ENCODE peak calls at places on chromosomes 16 and 17, in nine cellular contexts. One of them, this sample, is unnamed. For H3K27me3, the result is how much of the 10 kb centered on the place peaks cover.

GRCh38 chr17:82212331-82213250 is at the start of gene CCDC57:
- DNase-seq in brain microvascular endothelial cell: no peak
- DNase-seq in prostate gland: peak
- DNase-seq in ovary: peak
- DNase-seq in dorsolateral prefrontal cortex: peak
- DNase-seq in ascending aorta: peak
- DNase-seq in BE2C: peak
- DNase-seq in fibroblast of lung: peak
- DNase-seq in stomach: peak
- DNase-seq in this sample: peak

GRCh38 chr17:56510554-56511342 is 82.8 kb upstream of the NOG start:
- DNase-seq in dorsolateral prefrontal cortex: no peak
- DNase-seq in BE2C: no peak
- DNase-seq in prostate gland: no peak
- DNase-seq in ovary: no peak
- DNase-seq in brain microvascular endothelial cell: no peak
- DNase-seq in stomach: no peak
- DNase-seq in ascending aorta: no peak
- DNase-seq in fibroblast of lung: no peak
- DNase-seq in this sample: no peak

GRCh38 chr16:69910964-69911363 is 40.2 kb upstream of the CLEC18A start:
- DNase-seq in stomach: no peak
- DNase-seq in dorsolateral prefrontal cortex: no peak
- DNase-seq in BE2C: no peak
- DNase-seq in ovary: no peak
- DNase-seq in prostate gland: no peak
- DNase-seq in fibroblast of lung: no peak
- DNase-seq in brain microvascular endothelial cell: no peak
- DNase-seq in ascending aorta: no peak
- DNase-seq in this sample: no peak

GRCh38 chr17:28466521-28467048 is 6.9 kb upstream of the SLC13A2 start:
- DNase-seq in BE2C: no peak
- DNase-seq in stomach: no peak
- DNase-seq in prostate gland: no peak
- DNase-seq in ovary: no peak
- DNase-seq in fibroblast of lung: peak
- DNase-seq in dorsolateral prefrontal cortex: no peak
- DNase-seq in ascending aorta: no peak
- DNase-seq in brain microvascular endothelial cell: peak
- DNase-seq in this sample: no peak

GRCh38 chr17:9498490-9498889 is 77.1 kb downstream of the STX8 start:
- DNase-seq in prostate gland: no peak
- DNase-seq in BE2C: no peak
- DNase-seq in dorsolateral prefrontal cortex: no peak
- DNase-seq in ascending aorta: no peak
- DNase-seq in fibroblast of lung: no peak
- DNase-seq in ovary: no peak
- DNase-seq in stomach: no peak
- DNase-seq in brain microvascular endothelial cell: no peak
- DNase-seq in this sample: no peak

GRCh38 chr16:29198731-29199521 is 207.6 kb downstream of the NPIPB11 start:
- DNase-seq in ascending aorta: peak
- DNase-seq in fibroblast of lung: no peak
- DNase-seq in dorsolateral prefrontal cortex: no peak
- DNase-seq in brain microvascular endothelial cell: no peak
- DNase-seq in BE2C: no peak
- DNase-seq in prostate gland: no peak
- DNase-seq in ovary: peak
- DNase-seq in stomach: no peak
- DNase-seq in this sample: no peak

GRCh38 chr17:63601439-63602371 is 1.0 kb downstream of the TACO1 start:
- DNase-seq in stomach: no peak
- DNase-seq in ascending aorta: no peak
- DNase-seq in BE2C: no peak
- DNase-seq in dorsolateral prefrontal cortex: no peak
- DNase-seq in fibroblast of lung: peak
- DNase-seq in brain microvascular endothelial cell: no peak
- DNase-seq in prostate gland: no peak
- DNase-seq in ovary: no peak
- DNase-seq in this sample: no peak

GRCh38 chr16:787261-787966 is 767 bp downstream of the RPUSD1 start:
- DNase-seq in fibroblast of lung: no peak
- DNase-seq in ascending aorta: no peak
- DNase-seq in prostate gland: no peak
- DNase-seq in brain microvascular endothelial cell: no peak
- DNase-seq in stomach: no peak
- DNase-seq in dorsolateral prefrontal cortex: no peak
- DNase-seq in BE2C: no peak
- DNase-seq in ovary: no peak
- DNase-seq in this sample: no peak

GRCh38 chr16:81590714-81591537 is 146.3 kb downstream of the CMIP start:
- DNase-seq in fibroblast of lung: no peak
- DNase-seq in prostate gland: no peak
- DNase-seq in ascending aorta: no peak
- DNase-seq in ovary: no peak
- DNase-seq in stomach: no peak
- DNase-seq in dorsolateral prefrontal cortex: no peak
- DNase-seq in BE2C: no peak
- DNase-seq in brain microvascular endothelial cell: no peak
- DNase-seq in this sample: no peak

GRCh38 chr16:87076950-87077749 is 240.0 kb downstream of the C16orf95 start:
- DNase-seq in dorsolateral prefrontal cortex: no peak
- DNase-seq in ascending aorta: no peak
- DNase-seq in ovary: no peak
- DNase-seq in brain microvascular endothelial cell: peak
- DNase-seq in stomach: peak
- DNase-seq in fibroblast of lung: peak
- DNase-seq in BE2C: peak
- DNase-seq in prostate gland: no peak
- DNase-seq in this sample: peak

GRCh38 chr16:89170346-89171215 is 967 bp upstream of the CDH15 start:
- DNase-seq in brain microvascular endothelial cell: no peak
- DNase-seq in ascending aorta: no peak
- DNase-seq in prostate gland: no peak
- DNase-seq in stomach: peak
- DNase-seq in BE2C: no peak
- DNase-seq in dorsolateral prefrontal cortex: no peak
- DNase-seq in ovary: no peak
- DNase-seq in fibroblast of lung: no peak
- DNase-seq in this sample: peak

GRCh38 chr16:85015481-85016177 is 4.3 kb upstream of the ZDHHC7 start:
- DNase-seq in fibroblast of lung: no peak
- DNase-seq in stomach: no peak
- DNase-seq in dorsolateral prefrontal cortex: no peak
- DNase-seq in ascending aorta: no peak
- DNase-seq in ovary: no peak
- DNase-seq in prostate gland: no peak
- DNase-seq in BE2C: no peak
- DNase-seq in brain microvascular endothelial cell: no peak
- DNase-seq in this sample: peak

GRCh38 chr16:82862057-82862456 is 235.3 kb downstream of the CDH13 start:
- DNase-seq in BE2C: no peak
- DNase-seq in stomach: no peak
- DNase-seq in fibroblast of lung: no peak
- DNase-seq in prostate gland: no peak
- DNase-seq in ovary: no peak
- DNase-seq in brain microvascular endothelial cell: no peak
- DNase-seq in dorsolateral prefrontal cortex: peak
- DNase-seq in ascending aorta: no peak
- DNase-seq in this sample: no peak

DNA sequence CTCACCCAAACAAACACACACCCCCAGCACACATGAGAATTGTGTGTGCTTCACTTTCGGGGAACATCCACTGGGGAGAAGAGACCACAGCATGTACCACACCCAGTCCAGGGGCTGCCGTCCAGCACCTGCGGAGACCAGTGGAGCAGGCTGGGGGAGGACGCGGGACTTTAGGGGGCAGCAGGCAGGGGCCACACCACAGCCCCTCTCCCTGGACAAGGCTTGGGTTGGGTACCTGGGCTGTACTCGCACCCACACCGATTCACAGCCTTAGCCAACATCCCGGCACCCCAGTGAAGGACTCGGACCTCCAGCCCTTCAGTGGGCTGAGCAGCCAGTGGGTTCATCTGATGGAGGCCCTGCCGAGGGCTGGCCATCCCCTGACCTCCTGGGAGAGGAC is 63.3 kb downstream of the RBFOX3 start:
- DNase-seq in fibroblast of lung: no peak
- DNase-seq in dorsolateral prefrontal cortex: no peak
- DNase-seq in prostate gland: no peak
- DNase-seq in stomach: no peak
- DNase-seq in ascending aorta: no peak
- DNase-seq in BE2C: no peak
- DNase-seq in brain microvascular endothelial cell: no peak
- DNase-seq in ovary: no peak
- DNase-seq in this sample: no peak
- H3K27me3 ChIP-seq in fibroblast of lung: under half
- H3K27me3 ChIP-seq in dorsolateral prefrontal cortex: under half
- H3K27me3 ChIP-seq in prostate gland: under half
- H3K27me3 ChIP-seq in stomach: under half
- H3K27me3 ChIP-seq in ascending aorta: under half
- H3K27me3 ChIP-seq in BE2C: half or more
- H3K27me3 ChIP-seq in brain microvascular endothelial cell: under half
- H3K27me3 ChIP-seq in ovary: under half
- H3K27me3 ChIP-seq in this sample: under half

GRCh38 chr17:49460401-49460800 is 34.7 kb upstream of the NGFR start:
- DNase-seq in prostate gland: no peak
- DNase-seq in ascending aorta: no peak
- DNase-seq in stomach: no peak
- DNase-seq in BE2C: no peak
- DNase-seq in dorsolateral prefrontal cortex: no peak
- DNase-seq in brain microvascular endothelial cell: no peak
- DNase-seq in ovary: no peak
- DNase-seq in fibroblast of lung: no peak
- DNase-seq in this sample: no peak

GRCh38 chr17:49461580-49461979 is 33.5 kb upstream of the NGFR start:
- DNase-seq in stomach: no peak
- DNase-seq in brain microvascular endothelial cell: no peak
- DNase-seq in ascending aorta: no peak
- DNase-seq in BE2C: no peak
- DNase-seq in dorsolateral prefrontal cortex: no peak
- DNase-seq in ovary: no peak
- DNase-seq in prostate gland: no peak
- DNase-seq in fibroblast of lung: no peak
- DNase-seq in this sample: no peak

GRCh38 chr17:49467175-49467574 is 27.9 kb upstream of the NGFR start:
- DNase-seq in BE2C: no peak
- DNase-seq in brain microvascular endothelial cell: no peak
- DNase-seq in prostate gland: no peak
- DNase-seq in fibroblast of lung: no peak
- DNase-seq in dorsolateral prefrontal cortex: no peak
- DNase-seq in stomach: no peak
- DNase-seq in ascending aorta: no peak
- DNase-seq in ovary: no peak
- DNase-seq in this sample: no peak

GRCh38 chr17:49465352-49465751 is 29.7 kb upstream of the NGFR start:
- DNase-seq in BE2C: no peak
- DNase-seq in ovary: no peak
- DNase-seq in fibroblast of lung: no peak
- DNase-seq in brain microvascular endothelial cell: no peak
- DNase-seq in ascending aorta: no peak
- DNase-seq in prostate gland: no peak
- DNase-seq in dorsolateral prefrontal cortex: no peak
- DNase-seq in stomach: no peak
- DNase-seq in this sample: no peak

DNA sequence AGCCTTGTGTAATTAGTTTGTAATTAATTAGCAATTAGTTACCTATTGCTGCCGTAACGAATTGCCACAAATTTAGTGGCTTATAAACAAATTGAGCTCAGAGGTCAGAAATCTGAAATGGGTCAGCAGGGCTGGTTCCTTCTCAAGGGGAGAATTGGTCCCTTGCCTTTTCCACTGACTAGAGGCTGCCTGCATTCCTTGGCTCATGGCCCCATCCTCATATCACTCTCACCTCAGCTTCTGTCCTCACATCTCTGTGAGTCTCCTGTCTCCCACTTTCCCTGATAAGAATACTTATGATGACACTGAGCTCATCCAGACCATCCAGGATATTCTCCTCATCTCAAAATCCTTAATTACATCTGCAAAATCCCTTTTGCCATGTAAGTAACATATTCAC is 31.0 kb upstream of the NGFR start:
- DNase-seq in stomach: no peak
- DNase-seq in prostate gland: no peak
- DNase-seq in brain microvascular endothelial cell: no peak
- DNase-seq in dorsolateral prefrontal cortex: no peak
- DNase-seq in BE2C: no peak
- DNase-seq in ascending aorta: no peak
- DNase-seq in fibroblast of lung: no peak
- DNase-seq in ovary: no peak
- DNase-seq in this sample: no peak
- H3K27me3 ChIP-seq in stomach: under half
- H3K27me3 ChIP-seq in prostate gland: under half
- H3K27me3 ChIP-seq in brain microvascular endothelial cell: under half
- H3K27me3 ChIP-seq in dorsolateral prefrontal cortex: under half
- H3K27me3 ChIP-seq in BE2C: under half
- H3K27me3 ChIP-seq in ascending aorta: under half
- H3K27me3 ChIP-seq in fibroblast of lung: under half
- H3K27me3 ChIP-seq in ovary: under half
- H3K27me3 ChIP-seq in this sample: under half

DNA sequence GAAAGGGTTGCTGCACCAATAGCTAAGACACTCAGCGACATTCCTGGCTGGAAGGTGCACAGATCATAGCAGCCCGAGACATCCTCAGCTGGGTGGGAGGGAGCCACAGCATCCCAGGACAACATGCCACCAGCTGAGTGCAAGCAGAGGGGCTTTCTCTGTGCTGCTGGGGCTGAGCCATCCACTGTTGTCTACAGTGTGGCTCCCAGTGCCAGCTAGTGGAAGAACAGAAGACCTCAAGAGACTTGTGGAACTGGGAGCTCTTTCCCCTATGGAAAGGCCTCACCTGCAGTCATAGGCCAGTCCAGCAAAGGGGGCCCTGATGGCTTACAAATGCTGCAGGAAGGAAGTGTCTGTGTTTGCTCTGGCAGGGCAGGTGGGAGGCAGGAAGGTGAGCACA is 131.0 kb downstream of the C16orf78 start:
- DNase-seq in BE2C: no peak
- DNase-seq in prostate gland: no peak
- DNase-seq in stomach: no peak
- DNase-seq in ascending aorta: no peak
- DNase-seq in dorsolateral prefrontal cortex: no peak
- DNase-seq in brain microvascular endothelial cell: no peak
- DNase-seq in fibroblast of lung: no peak
- DNase-seq in ovary: no peak
- DNase-seq in this sample: no peak
- H3K27me3 ChIP-seq in BE2C: under half
- H3K27me3 ChIP-seq in prostate gland: under half
- H3K27me3 ChIP-seq in stomach: under half
- H3K27me3 ChIP-seq in ascending aorta: under half
- H3K27me3 ChIP-seq in dorsolateral prefrontal cortex: under half
- H3K27me3 ChIP-seq in brain microvascular endothelial cell: under half
- H3K27me3 ChIP-seq in fibroblast of lung: under half
- H3K27me3 ChIP-seq in ovary: under half
- H3K27me3 ChIP-seq in this sample: under half

DNA sequence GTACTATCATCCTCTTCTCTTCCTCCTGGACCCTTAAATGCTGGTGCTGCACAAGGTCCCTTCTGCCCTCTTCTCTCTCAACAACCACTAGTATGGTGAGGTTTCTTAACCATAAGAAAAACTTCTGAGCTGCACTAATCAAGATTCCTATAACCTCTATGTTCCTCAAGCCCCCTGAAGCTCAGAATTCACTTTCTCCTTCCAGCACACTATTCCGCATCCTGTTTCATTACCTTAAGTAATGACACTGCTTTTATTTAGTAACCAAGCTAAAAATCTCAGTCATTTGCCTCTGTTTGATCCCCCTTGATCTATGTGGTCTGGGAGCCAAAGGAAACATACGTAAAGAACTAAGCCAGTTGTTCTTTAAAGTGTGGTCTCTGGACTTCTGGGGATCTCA is 20.1 kb downstream of the KANSL1 start:
- DNase-seq in ovary: no peak
- DNase-seq in stomach: no peak
- DNase-seq in ascending aorta: no peak
- DNase-seq in dorsolateral prefrontal cortex: no peak
- DNase-seq in fibroblast of lung: no peak
- DNase-seq in brain microvascular endothelial cell: no peak
- DNase-seq in BE2C: no peak
- DNase-seq in prostate gland: no peak
- DNase-seq in this sample: no peak
- H3K27me3 ChIP-seq in ovary: under half
- H3K27me3 ChIP-seq in stomach: under half
- H3K27me3 ChIP-seq in ascending aorta: under half
- H3K27me3 ChIP-seq in dorsolateral prefrontal cortex: under half
- H3K27me3 ChIP-seq in fibroblast of lung: under half
- H3K27me3 ChIP-seq in brain microvascular endothelial cell: under half
- H3K27me3 ChIP-seq in BE2C: under half
- H3K27me3 ChIP-seq in prostate gland: under half
- H3K27me3 ChIP-seq in this sample: under half

This sample was measured in bronchial epithelial cell.